ENCODE peak calls at places on chromosomes 11 and 22, in five cellular contexts. E is amniotic stem cell; B is A549; M is AG09309; V is stimulated activated CD4-positive, alpha-beta T cell treated with anti-CD3 and anti-CD28 coated beads, Interleukin-2, amount 100 ng/mL, for 24 hours. C is an unnamed sample.

GRCh38 chr11:121194731-121195596 is 93.9 kb downstream of the TECTA start:
- DNase-seq in E (peak), B (peak), M (peak), V (peak), C (no peak)

GRCh38 chr11:125069796-125070195 is 6.7 kb downstream of the SLC37A2 start:
- DNase-seq in E (no peak), B (no peak), M (no peak), V (no peak), C (peak)

GRCh38 chr11:131033151-131033651 is 116.9 kb upstream of the SNX19 start:
- DNase-seq in E (peak), B (peak), M (peak), V (no peak), C (no peak)

GRCh38 chr11:120625565-120625964 is 114.0 kb downstream of the GRIK4 start:
- DNase-seq in E (no peak), B (no peak), M (no peak), V (no peak), C (no peak)

GRCh38 chr11:68838572-68838964 is 3.1 kb downstream of the CPT1A start:
- DNase-seq in E (no peak), B (no peak), M (no peak), V (peak), C (peak)

GRCh38 chr11:27183672-27184457 is 143.2 kb downstream of the BBOX1 start:
- DNase-seq in E (peak), B (peak), M (peak), V (peak), C (peak)

GRCh38 chr11:113387605-113388211 is at the start of gene ANKK1:
- DNase-seq in E (no peak), B (no peak), M (no peak), V (peak), C (no peak)

GRCh38 chr11:9208726-9209501 is 56.2 kb downstream of the DENND5A start:
- DNase-seq in E (no peak), B (no peak), M (no peak), V (no peak), C (no peak)

GRCh38 chr22:36979016-36979415 is 40.2 kb downstream of the TST start:
- DNase-seq in E (no peak), B (no peak), M (no peak), V (no peak), C (no peak)

GRCh38 chr11:1344056-1344635 is 34.7 kb upstream of the TOLLIP start:
- DNase-seq in E (no peak), B (no peak), M (no peak), V (no peak), C (no peak)

GRCh38 chr22:48100685-48101417 is 1338.4 kb downstream of the TBC1D22A start:
- DNase-seq in E (no peak), B (no peak), M (no peak), V (no peak), C (no peak)

GRCh38 chr22:17369553-17370035 is 334 bp downstream of the CECR2 start:
- DNase-seq in E (no peak), B (no peak), M (no peak), V (peak), C (no peak)

GRCh38 chr11:120690406-120690805 is 178.9 kb downstream of the GRIK4 start:
- DNase-seq in E (no peak), B (no peak), M (no peak), V (no peak), C (no peak)

GRCh38 chr11:117876341-117877119 is at the start of gene FXYD6:
- DNase-seq in E (no peak), B (no peak), M (no peak), V (peak), C (no peak)

GRCh38 chr11:20669833-20670684 is 673 bp downstream of the NELL1 start:
- DNase-seq in E (no peak), B (no peak), M (no peak), V (no peak), C (no peak)

GRCh38 chr11:22459053-22459452 is 120.9 kb downstream of the SLC17A6 start:
- DNase-seq in E (peak), B (no peak), M (no peak), V (no peak), C (no peak)

GRCh38 chr22:43878079-43878795 is 13.6 kb downstream of the PNPLA5 start:
- DNase-seq in E (no peak), B (no peak), M (no peak), V (no peak), C (no peak)

GRCh38 chr11:132126973-132127900 is 756.8 kb downstream of the NTM start:
- DNase-seq in E (peak), B (no peak), M (peak), V (no peak), C (no peak)

GRCh38 chr11:50267851-50268250 is 235.2 kb downstream of the OR4C45 start:
- DNase-seq in E (no peak), B (no peak), M (no peak), V (no peak), C (no peak)